ENCODE peak calls at places on chromosome 19, in seven cellular contexts. C is NCI-H2029; R is mesothelial cell of epicardium; X is left colon; K is stimulated activated CD8-positive, alpha-beta memory T cell treated with anti-CD3 and anti-CD28 coated beads, Interleukin-12 subunit alpha, Interleukin-12 subunit beta, amount 100 ng/mL, for 1 hour; J is dorsolateral prefrontal cortex; L is BJ. M is an unnamed sample.

GRCh38 chr19:58572026-58572817 is 913 bp downstream of the MZF1 start:
- DNase-seq in R (no peak), L (no peak), J (no peak), C (no peak), X (no peak), K (no peak), M (no peak)

GRCh38 chr19:47093254-47093653 is 20.3 kb downstream of the ZC3H4 start:
- DNase-seq in J (no peak), C (peak), K (no peak), L (no peak), R (no peak), X (no peak), M (no peak)

GRCh38 chr19:14318873-14319272 is 62.4 kb upstream of the ADGRE5 start:
- DNase-seq in L (no peak), K (no peak), J (no peak), R (no peak), C (no peak), X (peak), M (peak)

GRCh38 chr19:35168261-35168660 is 13.7 kb downstream of the FXYD5 start:
- DNase-seq in X (no peak), K (no peak), C (peak), R (no peak), J (no peak), L (no peak), M (no peak)

GRCh38 chr19:9909251-9909650 is 27.1 kb downstream of the OLFM2 start:
- DNase-seq in R (no peak), L (no peak), K (no peak), X (no peak), J (no peak), C (no peak), M (no peak)

GRCh38 chr19:43546581-43546980 is 13.6 kb downstream of the ZNF575 start:
- DNase-seq in J (no peak), L (no peak), C (no peak), R (no peak), K (no peak), X (no peak), M (no peak)

GRCh38 chr19:12365094-12365371 is 450 bp downstream of the ZNF442 start:
- DNase-seq in R (no peak), K (no peak), C (no peak), L (no peak), J (no peak), X (no peak), M (no peak)

GRCh38 chr19:14561832-14562351 is 10.0 kb downstream of the NDUFB7 start:
- DNase-seq in C (no peak), L (no peak), K (no peak), J (peak), R (no peak), X (no peak), M (no peak)

GRCh38 chr19:15114153-15114540 is 6.9 kb downstream of the SYDE1 start:
- DNase-seq in X (no peak), R (no peak), C (no peak), J (no peak), K (no peak), L (no peak), M (no peak)

GRCh38 chr19:19662344-19662743 is 1.1 kb downstream of the ATP13A1 start:
- DNase-seq in X (peak), J (no peak), L (no peak), K (no peak), C (no peak), R (no peak), M (no peak)

GRCh38 chr19:17475541-17476115 is 5.3 kb downstream of the SLC27A1 start:
- DNase-seq in L (no peak), J (peak), C (peak), R (no peak), X (no peak), K (no peak), M (no peak)

GRCh38 chr19:51689751-51690358 is 3.3 kb upstream of the SPACA6 start:
- DNase-seq in J (peak), K (no peak), L (no peak), X (peak), R (peak), C (no peak), M (peak)

GRCh38 chr19:1469200-1469935 is 9.6 kb downstream of the C19orf25 start:
- DNase-seq in C (no peak), K (no peak), L (no peak), R (no peak), X (no peak), J (no peak), M (peak)

GRCh38 chr19:12464769-12465725 is 19.6 kb downstream of the ZNF709 start:
- DNase-seq in R (no peak), K (no peak), J (no peak), L (no peak), X (no peak), C (no peak), M (no peak)

GRCh38 chr19:35725216-35725861 is 7.5 kb downstream of the KMT2B start:
- DNase-seq in R (no peak), J (no peak), K (no peak), X (no peak), L (no peak), C (no peak), M (no peak)

GRCh38 chr19:7917292-7918061 is 2.7 kb upstream of the SNAPC2 start:
- DNase-seq in X (peak), K (no peak), J (peak), C (no peak), R (peak), L (no peak), M (peak)

GRCh38 chr19:46861691-46862503 is 1.1 kb downstream of the ARHGAP35 start:
- DNase-seq in R (no peak), C (no peak), X (no peak), J (no peak), K (no peak), L (no peak), M (no peak)

GRCh38 chr19:47582320-47582909 is 9.5 kb upstream of the ZNF541 start:
- DNase-seq in C (no peak), X (no peak), K (no peak), L (no peak), J (no peak), R (no peak), M (no peak)